ENCODE peak calls at places on chromosome 3, in seven cellular contexts. P, C, K, O, R, N and L are unnamed samples.

GRCh38 chr3:46935168-46935858 is 41.2 kb downstream of the CCDC12 start:
- DNase-seq in P (no peak), C (peak), K (peak), O (peak), R (no peak), N (no peak), L (no peak)

GRCh38 chr3:197592361-197593045 is 36.7 kb upstream of the BDH1 start:
- DNase-seq in P (no peak), C (no peak), K (no peak), O (no peak), R (no peak), N (no peak), L (no peak)

GRCh38 chr3:139629033-139629432 is 48.7 kb downstream of the NMNAT3 start:
- DNase-seq in P (no peak), C (no peak), K (peak), O (no peak), R (no peak), N (no peak), L (no peak)

GRCh38 chr3:137642831-137643230 is 121.3 kb upstream of the SOX14 start:
- DNase-seq in P (no peak), C (no peak), K (no peak), O (no peak), R (no peak), N (no peak), L (no peak)

GRCh38 chr3:105166893-105167292 is 199.8 kb upstream of the ALCAM start:
- DNase-seq in P (no peak), C (no peak), K (no peak), O (no peak), R (no peak), N (no peak), L (no peak)

GRCh38 chr3:48898383-48899234 is at the start of gene SLC25A20:
- DNase-seq in P (peak), C (peak), K (peak), O (peak), R (peak), N (peak), L (peak)

GRCh38 chr3:165259518-165260193 is 63.5 kb upstream of the SLITRK3 start:
- DNase-seq in P (no peak), C (no peak), K (no peak), O (no peak), R (no peak), N (no peak), L (no peak)

GRCh38 chr3:190989213-190989612 is 126.7 kb upstream of the GMNC start:
- DNase-seq in P (no peak), C (no peak), K (no peak), O (no peak), R (no peak), N (no peak), L (no peak)

GRCh38 chr3:153273217-153273616 is 111.2 kb downstream of the RAP2B start:
- DNase-seq in P (no peak), C (no peak), K (no peak), O (no peak), R (no peak), N (no peak), L (no peak)

GRCh38 chr3:111070772-111071256 is 802 bp upstream of the NECTIN3 start:
- DNase-seq in P (no peak), C (no peak), K (no peak), O (no peak), R (no peak), N (no peak), L (no peak)

GRCh38 chr3:13750215-13750614 is 129.7 kb downstream of the WNT7A start:
- DNase-seq in P (no peak), C (no peak), K (no peak), O (no peak), R (no peak), N (no peak), L (no peak)

GRCh38 chr3:152043620-152044019 is 170.2 kb downstream of the SUCNR1 start:
- DNase-seq in P (no peak), C (no peak), K (no peak), O (no peak), R (no peak), N (no peak), L (no peak)

GRCh38 chr3:34008191-34008590 is 209.8 kb downstream of the PDCD6IP start:
- DNase-seq in P (no peak), C (no peak), K (no peak), O (no peak), R (no peak), N (no peak), L (no peak)

GRCh38 chr3:156317457-156317856 is 197.1 kb downstream of the KCNAB1 start:
- DNase-seq in P (no peak), C (no peak), K (peak), O (no peak), R (no peak), N (no peak), L (no peak)

GRCh38 chr3:71578045-71578730 is 5.3 kb downstream of the FOXP1 start:
- DNase-seq in P (no peak), C (no peak), K (no peak), O (no peak), R (no peak), N (no peak), L (no peak)

GRCh38 chr3:88036221-88036620 is 22.6 kb downstream of the CGGBP1 start:
- DNase-seq in P (no peak), C (no peak), K (no peak), O (no peak), R (no peak), N (no peak), L (no peak)

GRCh38 chr3:73216310-73216709 is 154.9 kb downstream of the EBLN2 start:
- DNase-seq in P (no peak), C (no peak), K (no peak), O (no peak), R (no peak), N (no peak), L (no peak)

GRCh38 chr3:24033818-24034217 is 88.7 kb downstream of the NR1D2 start:
- DNase-seq in P (no peak), C (no peak), K (no peak), O (no peak), R (no peak), N (no peak), L (no peak)

GRCh38 chr3:141740349-141740748 is 2.3 kb downstream of the RNF7 start:
- DNase-seq in P (no peak), C (no peak), K (no peak), O (no peak), R (no peak), N (no peak), L (no peak)

GRCh38 chr3:38526792-38527191 is 30.7 kb downstream of the EXOG start:
- DNase-seq in P (no peak), C (no peak), K (no peak), O (no peak), R (no peak), N (no peak), L (no peak)

GRCh38 chr3:183868804-183869203 is 15.9 kb downstream of the PARL start:
- DNase-seq in P (no peak), C (no peak), K (no peak), O (no peak), R (no peak), N (no peak), L (no peak)

GRCh38 chr3:190862209-190863118 is at the start of gene GMNC:
- DNase-seq in P (no peak), C (peak), K (no peak), O (peak), R (peak), N (peak), L (peak)

GRCh38 chr3:100796556-100796955 is 87.3 kb downstream of the TFG start:
- DNase-seq in P (no peak), C (no peak), K (no peak), O (no peak), R (no peak), N (no peak), L (no peak)

GRCh38 chr3:119973276-119973675 is 121.0 kb downstream of the GSK3B start:
- DNase-seq in P (no peak), C (no peak), K (peak), O (no peak), R (no peak), N (no peak), L (no peak)

GRCh38 chr3:57130426-57131209 is 34.5 kb downstream of the IL17RD start:
- DNase-seq in P (no peak), C (peak), K (no peak), O (no peak), R (no peak), N (no peak), L (no peak)

GRCh38 chr3:126358038-126358815 is 1.0 kb upstream of the KLF15 start:
- DNase-seq in P (no peak), C (peak), K (no peak), O (no peak), R (no peak), N (peak), L (no peak)

GRCh38 chr3:172152294-172152649 is 112.9 kb downstream of the FNDC3B start:
- DNase-seq in P (no peak), C (no peak), K (no peak), O (no peak), R (no peak), N (no peak), L (no peak)

GRCh38 chr3:62210016-62210415 is 163.3 kb downstream of the FEZF2 start:
- DNase-seq in P (no peak), C (no peak), K (no peak), O (no peak), R (no peak), N (no peak), L (no peak)

GRCh38 chr3:46162975-46163550 is 45.0 kb downstream of the CCR1 start:
- DNase-seq in P (no peak), C (no peak), K (peak), O (no peak), R (no peak), N (no peak), L (no peak)

GRCh38 chr3:157077565-157077991 is 82.4 kb downstream of the CCNL1 start:
- DNase-seq in P (no peak), C (no peak), K (no peak), O (no peak), R (peak), N (no peak), L (no peak)

GRCh38 chr3:152218604-152219003 is 50.1 kb upstream of the MBNL1 start:
- DNase-seq in P (no peak), C (no peak), K (no peak), O (no peak), R (no peak), N (no peak), L (no peak)

GRCh38 chr3:89682556-89682955 is 575.1 kb downstream of the EPHA3 start:
- DNase-seq in P (no peak), C (no peak), K (no peak), O (no peak), R (no peak), N (no peak), L (no peak)

GRCh38 chr3:116927918-116928317 is 218.3 kb downstream of the TUSC7 start:
- DNase-seq in P (no peak), C (no peak), K (no peak), O (no peak), R (no peak), N (no peak), L (no peak)

GRCh38 chr3:86416334-86416733 is 574.6 kb downstream of the VGLL3 start:
- DNase-seq in P (no peak), C (no peak), K (no peak), O (no peak), R (no peak), N (no peak), L (no peak)

GRCh38 chr3:64921666-64922065 is 233.9 kb upstream of the ADAMTS9 start:
- DNase-seq in P (no peak), C (no peak), K (no peak), O (no peak), R (no peak), N (no peak), L (no peak)

GRCh38 chr3:172550347-172550943 is 27.2 kb upstream of the TNFSF10 start:
- DNase-seq in P (no peak), C (no peak), K (peak), O (no peak), R (peak), N (no peak), L (no peak)

GRCh38 chr3:102224171-102224570 is 210.6 kb upstream of the ZPLD1 start:
- DNase-seq in P (no peak), C (no peak), K (no peak), O (no peak), R (peak), N (no peak), L (no peak)

GRCh38 chr3:45055032-45055410 is 28.9 kb downstream of the CLEC3B start:
- DNase-seq in P (no peak), C (no peak), K (no peak), O (no peak), R (no peak), N (no peak), L (no peak)
- H3K27ac ChIP-seq in P (peak), C (no peak), K (no peak), O (peak), R (peak), N (peak), L (no peak)

GRCh38 chr3:52447512-52448355 is 2.8 kb upstream of the SEMA3G start:
- DNase-seq in P (no peak), C (no peak), K (no peak), O (no peak), R (no peak), N (no peak), L (no peak)

GRCh38 chr3:52452126-52452525 is 1.7 kb downstream of the TNNC1 start:
- DNase-seq in P (no peak), C (no peak), K (no peak), O (no peak), R (no peak), N (peak), L (no peak)

GRCh38 chr3:52452570-52453221 is 1.1 kb downstream of the TNNC1 start:
- DNase-seq in P (no peak), C (peak), K (no peak), O (peak), R (no peak), N (peak), L (no peak)

GRCh38 chr3:52451237-52452083 is 2.4 kb downstream of the TNNC1 start:
- DNase-seq in P (no peak), C (no peak), K (no peak), O (no peak), R (no peak), N (peak), L (no peak)

GRCh38 chr3:52450489-52451236 is 3.2 kb downstream of the TNNC1 start:
- DNase-seq in P (no peak), C (no peak), K (no peak), O (no peak), R (no peak), N (no peak), L (no peak)
- H3K27ac ChIP-seq in P (no peak), C (no peak), K (no peak), O (peak), R (no peak), N (no peak), L (no peak)

GRCh38 chr3:158109295-158109803 is 540 bp upstream of the RSRC1 start:
- DNase-seq in P (no peak), C (no peak), K (no peak), O (no peak), R (no peak), N (no peak), L (no peak)
- H3K27ac ChIP-seq in P (peak), C (no peak), K (peak), O (peak), R (no peak), N (peak), L (no peak)

DNA sequence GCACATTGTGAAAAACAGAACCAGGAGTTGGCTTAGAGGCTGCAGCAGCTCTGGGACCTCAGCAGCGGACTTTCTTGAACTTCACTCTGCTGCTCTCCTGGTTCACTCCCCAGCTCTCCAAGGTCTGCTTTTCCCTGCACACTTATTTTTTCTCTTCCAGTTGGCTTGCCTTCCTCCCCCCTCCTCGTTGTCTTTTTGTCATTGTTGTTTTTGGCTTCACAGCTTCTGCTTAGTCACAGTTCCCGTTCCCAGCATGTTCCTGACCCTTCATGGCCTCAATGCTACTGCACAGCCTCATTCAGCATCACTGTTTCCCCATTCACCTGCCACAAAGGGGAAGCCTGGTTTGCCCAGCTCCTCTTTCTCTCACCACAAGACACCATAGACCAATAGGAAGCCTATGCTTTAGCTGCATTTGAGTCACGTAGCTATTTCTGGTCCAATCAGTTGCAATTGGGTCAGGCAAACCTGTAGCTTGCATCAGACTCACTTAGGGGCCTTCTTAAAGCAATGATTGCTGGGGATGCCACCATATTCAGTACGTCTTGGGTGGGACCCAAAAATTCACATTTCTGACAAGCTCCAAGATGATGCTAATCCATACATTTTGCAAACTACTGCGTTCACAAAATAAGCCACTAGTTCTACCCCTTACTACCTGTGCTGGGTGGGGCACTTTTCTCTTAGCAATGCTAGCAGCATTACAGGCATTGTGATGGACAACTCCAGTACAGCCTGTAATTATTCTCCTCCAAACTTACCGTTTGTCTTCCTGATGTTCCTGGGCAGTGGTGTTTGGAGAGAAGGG is 7.8 kb upstream of the SUMF1 start:
- DNase-seq in P (peak), C (no peak), K (no peak), O (no peak), R (no peak), N (no peak), L (no peak)
- H3K27ac ChIP-seq in P (peak), C (no peak), K (no peak), O (no peak), R (no peak), N (no peak), L (no peak)

DNA sequence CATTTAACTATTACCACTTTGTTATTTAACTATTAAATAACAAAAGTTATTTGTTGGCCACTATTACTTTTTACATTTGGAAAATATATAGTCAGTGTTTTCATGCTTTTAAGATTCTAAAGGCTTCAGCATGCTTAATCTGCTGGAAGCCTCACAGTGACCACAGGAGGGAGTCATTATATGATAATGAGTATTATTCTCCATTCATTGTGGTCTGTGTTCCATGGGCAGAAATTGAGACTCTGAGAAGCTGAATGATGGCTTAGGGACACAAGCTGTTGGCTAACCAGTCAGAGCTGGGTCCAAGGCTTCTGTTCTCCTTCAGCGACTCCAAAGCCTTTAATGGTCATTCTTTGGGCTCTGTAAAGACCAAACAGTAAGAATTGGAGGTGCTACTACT is 64.7 kb downstream of the BFSP2 start:
- DNase-seq in P (no peak), C (no peak), K (no peak), O (no peak), R (no peak), N (no peak), L (no peak)
- H3K27ac ChIP-seq in P (no peak), C (no peak), K (no peak), O (no peak), R (no peak), N (no peak), L (no peak)

GRCh38 chr3:37320276-37320675 is 145.9 kb upstream of the LRRFIP2 start:
- DNase-seq in P (no peak), C (no peak), K (no peak), O (no peak), R (no peak), N (no peak), L (no peak)
- H3K27ac ChIP-seq in P (no peak), C (no peak), K (no peak), O (no peak), R (no peak), N (no peak), L (no peak)

DNA sequence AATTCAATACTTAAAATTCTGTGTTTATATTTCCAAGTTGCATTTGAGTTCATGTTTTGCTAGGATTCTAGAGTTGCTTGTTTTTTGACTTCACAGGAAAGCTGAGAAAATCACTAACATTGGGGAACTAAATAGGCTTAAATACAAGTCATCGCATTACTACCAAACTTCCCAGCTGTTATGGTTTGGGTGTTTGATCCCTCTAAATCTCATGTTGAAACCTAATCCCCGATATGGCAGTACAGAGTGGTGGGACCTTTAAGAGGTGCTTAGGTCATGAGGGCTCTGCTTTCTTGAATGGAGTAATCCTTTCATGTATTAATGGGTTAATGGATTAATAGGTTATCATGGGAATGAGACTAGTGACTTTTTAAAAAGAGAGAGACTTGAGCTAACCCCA is 77.2 kb upstream of the ARPP21 start:
- DNase-seq in P (no peak), C (no peak), K (no peak), O (no peak), R (no peak), N (no peak), L (no peak)
- H3K27ac ChIP-seq in P (no peak), C (no peak), K (no peak), O (no peak), R (no peak), N (no peak), L (no peak)